ENCODE peak calls at places on chromosomes 12 and 14, in six cellular contexts. W is suprapubic skin, Q is transverse colon, K is HCT116, L is sigmoid colon, P is GM12891. O is an unnamed sample.

GRCh38 chr12:32454866-32455265 is 55.5 kb downstream of the FGD4 start:
- DNase-seq in W (no peak), Q (no peak), K (no peak), L (no peak), P (no peak), O (peak)

GRCh38 chr12:14256139-14256538 is 109.3 kb upstream of the ATF7IP start:
- DNase-seq in W (no peak), Q (no peak), K (no peak), L (no peak), P (no peak), O (no peak)

GRCh38 chr14:68177728-68178127 is 358.1 kb downstream of the RAD51B start:
- DNase-seq in W (no peak), Q (no peak), K (no peak), L (no peak), P (no peak), O (no peak)

GRCh38 chr14:91899213-91899612 is 31.9 kb upstream of the TC2N start:
- DNase-seq in W (no peak), Q (no peak), K (no peak), L (no peak), P (no peak), O (no peak)

GRCh38 chr12:92121826-92122225 is 23.8 kb downstream of the BTG1 start:
- DNase-seq in W (no peak), Q (no peak), K (no peak), L (no peak), P (no peak), O (no peak)

GRCh38 chr12:111672822-111673381 is 12.9 kb downstream of the BRAP start:
- DNase-seq in W (no peak), Q (no peak), K (no peak), L (no peak), P (no peak), O (no peak)

GRCh38 chr12:42696424-42697149 is 107.0 kb upstream of the PRICKLE1 start:
- DNase-seq in W (peak), Q (peak), K (no peak), L (peak), P (no peak), O (no peak)

GRCh38 chr12:10968765-10969456 is 17.8 kb downstream of the TAS2R50 start:
- DNase-seq in W (peak), Q (no peak), K (no peak), L (no peak), P (no peak), O (peak)

GRCh38 chr14:32711103-32711680 is 227.5 kb upstream of the NPAS3 start:
- DNase-seq in W (no peak), Q (no peak), K (peak), L (no peak), P (no peak), O (peak)

GRCh38 chr14:94132285-94132887 is 3.0 kb upstream of the IFI27L2 start:
- DNase-seq in W (no peak), Q (peak), K (peak), L (no peak), P (no peak), O (peak)

GRCh38 chr14:68312884-68313725 is 479.8 kb downstream of the ZFP36L1 start:
- DNase-seq in W (no peak), Q (no peak), K (no peak), L (no peak), P (no peak), O (no peak)

GRCh38 chr14:101474563-101475467 is 86.5 kb upstream of the DIO3 start:
- DNase-seq in W (peak), Q (no peak), K (no peak), L (peak), P (no peak), O (no peak)

GRCh38 chr14:67514650-67515385 is 18.3 kb upstream of the PLEKHH1 start:
- DNase-seq in W (no peak), Q (peak), K (no peak), L (peak), P (peak), O (no peak)

GRCh38 chr14:101248056-101248725 is 313.1 kb upstream of the DIO3 start:
- DNase-seq in W (no peak), Q (no peak), K (no peak), L (no peak), P (no peak), O (no peak)

GRCh38 chr12:66508025-66508424 is 170.9 kb downstream of the GRIP1 start:
- DNase-seq in W (no peak), Q (no peak), K (no peak), L (no peak), P (no peak), O (no peak)

GRCh38 chr12:117685115-117685926 is 283.5 kb downstream of the KSR2 start:
- DNase-seq in W (peak), Q (peak), K (no peak), L (peak), P (no peak), O (peak)

GRCh38 chr14:80792756-80793155 is 148.8 kb downstream of the CEP128 start:
- DNase-seq in W (no peak), Q (no peak), K (no peak), L (no peak), P (no peak), O (no peak)

GRCh38 chr12:6912164-6912956 is 2.0 kb upstream of the ENO2 start:
- DNase-seq in W (no peak), Q (no peak), K (no peak), L (no peak), P (no peak), O (no peak)

GRCh38 chr12:132189378-132190011 is 45.2 kb downstream of the NOC4L start:
- DNase-seq in W (peak), Q (peak), K (peak), L (peak), P (peak), O (peak)

GRCh38 chr12:19689801-19690472 is 250.6 kb downstream of the AEBP2 start:
- DNase-seq in W (no peak), Q (no peak), K (peak), L (no peak), P (no peak), O (no peak)

GRCh38 chr14:62597143-62597542 is 448.1 kb downstream of the KCNH5 start:
- DNase-seq in W (no peak), Q (no peak), K (no peak), L (no peak), P (no peak), O (no peak)

GRCh38 chr14:62604524-62604923 is 440.7 kb downstream of the KCNH5 start:
- DNase-seq in W (no peak), Q (no peak), K (no peak), L (no peak), P (no peak), O (no peak)

GRCh38 chr14:62602712-62603111 is 442.5 kb downstream of the KCNH5 start:
- DNase-seq in W (no peak), Q (no peak), K (no peak), L (no peak), P (no peak), O (no peak)

DNA sequence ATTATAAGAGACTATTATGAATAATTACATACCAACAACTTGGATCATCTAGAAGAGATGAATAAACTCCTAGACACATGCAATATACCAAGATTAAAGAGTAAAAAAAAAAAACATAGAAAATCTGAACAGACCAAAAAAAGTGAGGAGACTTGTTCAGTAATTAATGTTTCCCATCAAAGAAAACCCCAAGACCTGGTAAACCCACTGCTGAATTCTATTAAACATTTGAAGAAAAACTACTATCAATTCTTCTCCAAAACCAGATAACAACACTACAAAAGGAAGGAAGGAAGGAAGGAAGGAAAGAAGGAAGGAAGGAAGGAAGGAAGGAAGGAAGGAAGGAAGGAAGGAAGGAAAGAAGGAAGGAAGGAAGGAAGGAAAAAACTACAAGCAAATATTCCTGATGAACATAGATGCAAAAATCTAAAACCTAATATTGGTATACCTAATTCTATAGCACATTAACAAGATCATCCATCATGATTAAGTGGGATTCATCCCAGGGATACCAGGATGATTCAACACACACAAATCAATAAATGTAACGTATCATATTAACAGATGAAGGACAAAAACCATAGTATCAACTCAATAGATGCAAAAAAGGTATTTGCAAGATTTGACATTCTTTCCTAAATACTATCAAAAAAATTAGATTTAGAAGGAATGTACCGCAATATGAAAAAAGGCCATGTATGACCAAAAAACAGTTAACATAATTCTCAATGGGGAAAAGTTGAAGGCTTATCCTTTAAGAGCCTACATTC is 445.5 kb downstream of the KCNH5 start:
- DNase-seq in W (no peak), Q (no peak), K (no peak), L (no peak), P (no peak), O (no peak)
- TF ChIP-seq POLR2AphosphoS5 in W (no peak), Q (no peak), K (no peak), L (no peak), P (no peak), O (no peak)

DNA sequence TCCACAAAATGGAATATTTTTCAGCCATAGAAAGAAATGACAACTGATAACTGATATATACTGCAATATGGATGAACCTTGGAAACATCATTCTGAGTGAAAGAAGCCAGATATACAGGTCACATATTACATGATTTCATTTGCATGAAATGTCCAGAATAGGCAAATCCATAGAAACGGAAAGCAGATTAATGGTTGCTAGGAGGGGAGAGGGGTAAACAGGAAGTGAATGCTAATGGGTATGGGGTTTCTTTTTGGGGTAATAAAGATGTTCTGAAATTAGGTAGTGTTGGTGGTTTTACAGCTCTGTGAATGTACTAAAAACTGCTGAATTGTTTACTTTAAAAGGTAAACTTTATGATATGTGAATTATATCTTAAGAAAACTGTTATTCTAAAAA is 6.5 kb downstream of the RAD51AP1 start:
- DNase-seq in W (no peak), Q (no peak), K (no peak), L (no peak), P (no peak), O (no peak)
- TF ChIP-seq POLR2AphosphoS5 in W (no peak), Q (no peak), K (no peak), L (no peak), P (no peak), O (no peak)

GRCh38 chr12:101891462-101891971 is 14.1 kb downstream of the DRAM1 start:
- DNase-seq in W (no peak), Q (peak), K (no peak), L (peak), P (no peak), O (peak)
- TF ChIP-seq POLR2AphosphoS5 in W (no peak), Q (peak), K (no peak), L (peak), P (peak), O (peak)

GRCh38 chr12:55893723-55894122 is 34.0 kb downstream of the PYM1 start:
- DNase-seq in W (no peak), Q (no peak), K (no peak), L (no peak), P (no peak), O (no peak)

GRCh38 chr12:55901881-55902490 is 25.7 kb downstream of the PYM1 start:
- DNase-seq in W (no peak), Q (no peak), K (no peak), L (no peak), P (no peak), O (no peak)

GRCh38 chr12:55899035-55899434 is 28.7 kb downstream of the PYM1 start:
- DNase-seq in W (no peak), Q (no peak), K (no peak), L (no peak), P (no peak), O (no peak)
- TF ChIP-seq POLR2AphosphoS5 in W (no peak), Q (no peak), K (no peak), L (no peak), P (no peak), O (no peak)

DNA sequence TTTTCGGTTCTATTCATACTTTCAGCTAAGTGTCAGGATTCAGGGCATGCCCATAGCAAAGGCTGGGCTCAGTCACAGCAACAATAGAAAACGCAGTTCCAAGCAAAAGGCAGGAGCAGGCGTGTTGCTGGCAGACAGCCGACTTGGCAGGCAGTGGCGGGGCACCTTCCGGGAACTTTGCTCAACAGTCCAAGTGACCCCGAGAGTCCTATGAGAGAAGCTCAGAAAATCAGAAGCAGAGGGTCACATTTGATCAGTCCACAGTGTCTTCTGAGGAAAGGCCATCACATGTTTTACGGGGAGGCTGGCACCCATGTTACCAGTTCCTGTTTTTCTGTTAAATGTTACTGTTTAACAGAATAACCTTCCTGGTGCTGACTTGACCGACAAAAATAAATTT is 115.0 kb downstream of the DACT1 start:
- DNase-seq in W (peak), Q (peak), K (no peak), L (peak), P (no peak), O (peak)
- TF ChIP-seq POLR2AphosphoS5 in W (no peak), Q (peak), K (no peak), L (peak), P (no peak), O (peak)

GRCh38 chr12:104333692-104334255 is 30.2 kb downstream of the EID3 start:
- DNase-seq in W (no peak), Q (no peak), K (no peak), L (no peak), P (no peak), O (no peak)
- TF ChIP-seq POLR2AphosphoS5 in W (no peak), Q (no peak), K (no peak), L (no peak), P (no peak), O (no peak)

GRCh38 chr14:77031680-77032482 is 3.4 kb upstream of the IRF2BPL start:
- DNase-seq in W (no peak), Q (peak), K (no peak), L (peak), P (no peak), O (no peak)

GRCh38 chr14:77035267-77035666 is 6.8 kb upstream of the IRF2BPL start:
- DNase-seq in W (no peak), Q (no peak), K (no peak), L (no peak), P (no peak), O (no peak)

GRCh38 chr14:77032483-77032853 is 4.0 kb upstream of the IRF2BPL start:
- DNase-seq in W (no peak), Q (no peak), K (no peak), L (no peak), P (no peak), O (no peak)

GRCh38 chr14:77032854-77033621 is 4.5 kb upstream of the IRF2BPL start:
- DNase-seq in W (peak), Q (peak), K (no peak), L (peak), P (peak), O (peak)

GRCh38 chr14:77033622-77034521 is 5.4 kb upstream of the IRF2BPL start:
- DNase-seq in W (peak), Q (peak), K (no peak), L (peak), P (peak), O (peak)
- TF ChIP-seq POLR2AphosphoS5 in W (peak), Q (peak), K (peak), L (peak), P (peak), O (peak)

O was measured in prostate gland.